ENCODE peak calls at places on chromosomes 4 and X, in eight cellular contexts. C, A, Z, O, N, R, Q and G are unnamed samples. For H3K4me1, the result is how much of the 10 kb centered on the place peaks cover.

GRCh38 chr4:87848622-87849351 is 16.0 kb downstream of the MEPE start:
- DNase-seq in C (peak), A (peak), Z (peak), O (peak), N (peak), R (peak), Q (no peak), G (no peak)

GRCh38 chr4:83722730-83723269 is 186.9 kb downstream of the GPAT3 start:
- DNase-seq in C (no peak), A (no peak), Z (no peak), O (no peak), N (no peak), R (no peak), Q (no peak), G (no peak)

GRCh38 chr4:98905297-98905696 is 23.6 kb downstream of the EIF4E start:
- DNase-seq in C (no peak), A (no peak), Z (no peak), O (no peak), N (no peak), R (no peak), Q (no peak), G (no peak)

GRCh38 chrX:16712116-16712824 is at the start of gene CTPS2:
- DNase-seq in C (peak), A (peak), Z (peak), O (peak), N (peak), R (peak), Q (no peak), G (peak)

GRCh38 chrX:139924696-139925094 is 8.2 kb downstream of the ATP11C start:
- DNase-seq in C (no peak), A (no peak), Z (no peak), O (no peak), N (no peak), R (no peak), Q (no peak), G (no peak)

GRCh38 chr4:107046261-107046660 is 10.1 kb upstream of the DKK2 start:
- DNase-seq in C (no peak), A (no peak), Z (no peak), O (no peak), N (no peak), R (no peak), Q (no peak), G (no peak)

GRCh38 chr4:119299221-119300071 is 22.5 kb downstream of the FABP2 start:
- DNase-seq in C (peak), A (no peak), Z (peak), O (no peak), N (peak), R (no peak), Q (no peak), G (no peak)

GRCh38 chrX:39907964-39908616 is 189.7 kb downstream of the BCOR start:
- DNase-seq in C (peak), A (no peak), Z (no peak), O (peak), N (no peak), R (peak), Q (peak), G (peak)

GRCh38 chrX:22952011-22952410 is 47.7 kb upstream of the DDX53 start:
- DNase-seq in C (peak), A (peak), Z (no peak), O (no peak), N (peak), R (no peak), Q (no peak), G (no peak)

GRCh38 chrX:144275403-144275802 is 391.5 kb downstream of the UBE2NL start:
- DNase-seq in C (no peak), A (no peak), Z (no peak), O (no peak), N (no peak), R (no peak), Q (no peak), G (no peak)

GRCh38 chr4:10495651-10496050 is 38.4 kb upstream of the ZNF518B start:
- DNase-seq in C (no peak), A (peak), Z (no peak), O (no peak), N (peak), R (no peak), Q (no peak), G (no peak)

GRCh38 chr4:184080674-184081073 is 137.0 kb downstream of the ENPP6 start:
- DNase-seq in C (no peak), A (no peak), Z (no peak), O (no peak), N (no peak), R (no peak), Q (no peak), G (no peak)

GRCh38 chr4:93897559-93897958 is 69.0 kb downstream of the ATOH1 start:
- DNase-seq in C (no peak), A (no peak), Z (peak), O (peak), N (peak), R (no peak), Q (no peak), G (no peak)

GRCh38 chrX:110346681-110347080 is 12.0 kb upstream of the RTL9 start:
- DNase-seq in C (no peak), A (peak), Z (no peak), O (no peak), N (peak), R (peak), Q (no peak), G (no peak)

GRCh38 chr4:76867880-76868655 is 29.9 kb downstream of the SOWAHB start:
- DNase-seq in C (no peak), A (no peak), Z (peak), O (no peak), N (peak), R (no peak), Q (no peak), G (no peak)

GRCh38 chr4:37802068-37802666 is 24.3 kb upstream of the PGM2 start:
- DNase-seq in C (peak), A (peak), Z (peak), O (peak), N (peak), R (peak), Q (no peak), G (no peak)

GRCh38 chr4:1053080-1053661 is 41.7 kb downstream of the FGFRL1 start:
- DNase-seq in C (no peak), A (peak), Z (no peak), O (no peak), N (no peak), R (no peak), Q (no peak), G (no peak)

GRCh38 chr4:117447925-117448324 is 362.5 kb upstream of the TRAM1L1 start:
- DNase-seq in C (no peak), A (peak), Z (peak), O (no peak), N (peak), R (no peak), Q (no peak), G (no peak)

GRCh38 chr4:94758141-94758699 is 465 bp downstream of the BMPR1B start:
- DNase-seq in C (peak), A (peak), Z (no peak), O (no peak), N (peak), R (no peak), Q (no peak), G (no peak)

GRCh38 chr4:53150631-53151488 is 215.0 kb downstream of the SCFD2 start:
- DNase-seq in C (no peak), A (no peak), Z (no peak), O (no peak), N (no peak), R (no peak), Q (no peak), G (no peak)

GRCh38 chr4:75745192-75745591 is 20.8 kb downstream of the USO1 start:
- DNase-seq in C (peak), A (no peak), Z (no peak), O (no peak), N (no peak), R (no peak), Q (no peak), G (peak)

GRCh38 chrX:136192839-136193414 is 45.6 kb downstream of the FHL1 start:
- DNase-seq in C (peak), A (no peak), Z (no peak), O (no peak), N (no peak), R (no peak), Q (no peak), G (no peak)

GRCh38 chr4:113576947-113577678 is 184.4 kb downstream of the CAMK2D start:
- DNase-seq in C (peak), A (no peak), Z (no peak), O (no peak), N (no peak), R (no peak), Q (no peak), G (no peak)

GRCh38 chr4:108519911-108520310 is 100.5 kb upstream of the RPL34 start:
- DNase-seq in C (no peak), A (no peak), Z (peak), O (no peak), N (no peak), R (no peak), Q (no peak), G (no peak)

DNA sequence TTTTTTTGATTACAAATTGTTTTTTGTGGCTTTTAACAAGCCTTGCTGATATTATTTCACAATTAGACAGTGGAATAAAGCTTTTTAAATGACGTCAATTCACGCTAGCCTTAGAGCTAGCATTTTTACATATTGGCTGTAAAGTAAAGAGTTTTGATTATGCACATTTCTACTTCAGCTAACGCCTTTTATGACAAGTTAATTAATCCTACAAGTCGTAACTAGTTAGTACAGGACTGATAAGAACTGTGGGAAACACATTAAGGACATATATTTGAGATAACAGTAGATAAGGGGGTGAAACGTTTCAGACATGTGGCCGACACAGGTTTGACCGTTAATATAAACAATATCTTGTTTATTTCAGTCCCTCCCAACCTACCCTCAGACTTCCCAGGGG is 95.7 kb upstream of the ATXN3L start:
- DNase-seq in C (no peak), A (no peak), Z (no peak), O (no peak), N (no peak), R (no peak), Q (no peak), G (no peak)
- H3K27ac ChIP-seq in C (no peak), A (no peak), Z (no peak), O (no peak), N (no peak), R (no peak), Q (no peak), G (no peak)

GRCh38 chr4:26299254-26299882 is 21.4 kb upstream of the RBPJ start:
- DNase-seq in C (no peak), A (no peak), Z (peak), O (no peak), N (no peak), R (no peak), Q (no peak), G (no peak)
- H3K4me3 ChIP-seq in C (no peak), A (no peak), Z (peak), O (no peak), N (no peak), R (no peak), Q (no peak), G (no peak)

GRCh38 chr4:8596891-8597290 is 4.3 kb downstream of the CPZ start:
- DNase-seq in C (no peak), A (no peak), Z (no peak), O (no peak), N (no peak), R (no peak), Q (no peak), G (no peak)

GRCh38 chr4:8592366-8593267 is at the start of gene CPZ:
- DNase-seq in C (peak), A (peak), Z (no peak), O (no peak), N (peak), R (no peak), Q (no peak), G (no peak)

GRCh38 chr4:8593268-8594096 is 917 bp downstream of the CPZ start:
- DNase-seq in C (no peak), A (no peak), Z (no peak), O (no peak), N (peak), R (no peak), Q (no peak), G (no peak)

GRCh38 chr4:8595237-8596087 is 2.9 kb downstream of the CPZ start:
- DNase-seq in C (peak), A (no peak), Z (no peak), O (no peak), N (no peak), R (no peak), Q (no peak), G (no peak)

DNA sequence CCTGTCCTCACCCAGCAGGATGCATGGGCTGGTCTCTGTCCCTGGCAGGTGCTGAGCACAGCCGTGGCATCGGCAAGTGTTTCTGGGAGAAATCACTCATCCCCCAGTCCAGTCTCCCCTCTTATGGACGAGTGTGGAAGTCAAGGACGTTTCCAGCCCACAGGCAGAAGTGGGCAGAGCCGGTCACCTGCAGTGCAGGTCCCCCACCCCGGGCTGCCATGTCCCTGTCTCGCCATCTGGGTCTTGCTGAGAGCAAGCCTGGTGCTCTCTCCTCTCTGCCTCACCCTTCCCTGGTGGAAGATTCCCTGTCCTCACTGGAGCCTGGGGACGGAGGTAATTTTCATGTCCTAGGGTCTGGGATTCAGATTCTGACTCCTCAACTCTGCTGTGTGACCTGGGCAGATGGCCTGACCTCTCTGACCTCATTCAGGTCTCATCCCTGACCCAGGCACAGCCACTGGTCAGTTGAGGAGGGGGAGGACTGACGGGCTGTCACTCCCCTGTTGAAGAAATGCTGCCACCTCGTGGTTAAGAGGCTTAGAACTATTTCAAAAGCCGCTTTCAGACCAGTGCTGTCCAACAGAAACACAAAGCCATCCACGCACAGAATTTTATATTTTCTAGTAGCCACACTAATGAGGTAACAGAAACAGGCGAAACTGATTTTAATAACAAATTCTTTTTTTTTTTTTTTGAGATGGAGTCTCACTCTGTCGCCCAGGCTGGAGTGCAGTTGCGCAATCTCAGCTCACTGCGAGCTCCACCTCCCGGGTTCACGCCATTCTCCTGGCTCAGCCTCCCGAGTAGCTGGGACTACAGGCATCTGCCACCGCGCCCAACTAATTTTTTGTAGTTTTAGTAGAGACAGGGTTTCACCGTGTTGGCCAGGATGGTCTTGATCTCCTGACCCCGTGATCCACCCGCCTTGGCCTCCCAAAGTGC is 1.8 kb downstream of the CPZ start:
- DNase-seq in C (peak), A (peak), Z (peak), O (peak), N (peak), R (peak), Q (no peak), G (no peak)
- H3K4me1 ChIP-seq in C (under half), A (under half), Z (under half), O (under half), N (under half), R (under half), Q (under half), G (under half)

GRCh38 chrX:66000628-66001275 is 39.1 kb downstream of the VSIG4 start:
- DNase-seq in C (no peak), A (no peak), Z (peak), O (no peak), N (no peak), R (no peak), Q (no peak), G (no peak)

GRCh38 chrX:66001596-66001995 is 38.3 kb downstream of the VSIG4 start:
- DNase-seq in C (no peak), A (no peak), Z (no peak), O (no peak), N (no peak), R (no peak), Q (no peak), G (no peak)

GRCh38 chrX:66004928-66005831 is 34.7 kb downstream of the VSIG4 start:
- DNase-seq in C (no peak), A (no peak), Z (peak), O (no peak), N (no peak), R (no peak), Q (no peak), G (no peak)

GRCh38 chrX:66000178-66000577 is 39.7 kb downstream of the VSIG4 start:
- DNase-seq in C (no peak), A (no peak), Z (no peak), O (no peak), N (no peak), R (no peak), Q (no peak), G (no peak)

DNA sequence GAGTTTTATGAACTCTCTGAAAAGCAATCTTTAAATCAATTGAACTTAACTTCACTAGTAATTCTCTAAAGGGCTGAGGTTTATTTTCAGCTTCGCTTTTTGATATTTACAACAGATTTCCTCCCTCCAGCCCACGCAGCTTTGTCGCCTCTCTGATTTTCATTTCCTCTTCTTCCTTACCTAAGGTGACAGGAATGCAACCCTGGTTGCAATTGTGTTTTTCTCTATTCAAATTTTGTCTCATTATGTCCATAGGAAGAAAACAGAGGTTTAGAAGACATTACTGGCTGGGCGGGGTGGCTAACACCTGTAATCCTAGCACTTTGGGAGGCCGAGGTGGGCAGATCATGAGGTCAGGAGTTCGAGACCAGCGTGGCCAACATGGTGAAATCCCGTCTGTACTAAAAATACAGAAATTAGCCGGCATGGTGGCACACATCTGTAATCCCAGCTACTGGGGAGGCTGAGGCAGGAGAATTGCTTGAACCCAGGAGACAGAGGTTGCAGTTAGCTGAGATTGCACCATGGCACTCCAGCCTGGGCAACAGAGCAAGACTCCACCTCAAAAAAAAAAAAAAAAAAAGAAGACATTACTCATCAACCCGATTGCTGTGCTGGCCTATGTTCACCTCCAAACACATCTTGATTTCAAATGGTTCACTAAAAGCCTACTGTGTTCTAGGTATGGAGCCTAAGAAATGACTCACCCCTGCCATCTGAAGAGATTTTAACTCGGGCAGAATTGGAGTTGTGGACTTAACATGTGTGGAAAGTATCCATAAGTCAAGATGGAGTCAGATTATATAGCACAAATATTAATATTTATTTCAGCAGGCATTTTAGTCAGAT is 36.8 kb downstream of the VSIG4 start:
- DNase-seq in C (no peak), A (no peak), Z (no peak), O (no peak), N (no peak), R (no peak), Q (no peak), G (no peak)
- H3K27ac ChIP-seq in C (no peak), A (no peak), Z (no peak), O (no peak), N (no peak), R (no peak), Q (no peak), G (no peak)